ENCODE peak calls at places on chromosomes 2 and 18, in six cellular contexts. T, G, P, Y, F and J are unnamed samples.
A peak's percentile ranks its signal among the peaks of the same experiment; 100 is the strongest.

GRCh38 chr2:8539743-8540551 is 141.9 kb upstream of the ID2 start:
- DNase-seq in G (peak; percentile 74), F (no peak), T (peak; percentile 37), P (no peak), Y (peak; percentile 69), J (peak; percentile 73)

GRCh38 chr2:64525323-64525625 is 1.1 kb downstream of the AFTPH start:
- DNase-seq in T (no peak), Y (peak; percentile 11), G (no peak), P (no peak), F (no peak), J (no peak)

GRCh38 chr2:58261215-58261614 is 20.1 kb upstream of the FANCL start:
- DNase-seq in T (no peak), Y (no peak), F (no peak), G (no peak), P (no peak), J (no peak)

GRCh38 chr18:36419913-36420531 is 122.5 kb downstream of the FHOD3 start:
- DNase-seq in P (no peak), G (no peak), F (no peak), T (no peak), Y (no peak), J (no peak)

GRCh38 chr18:60675801-60676200 is 303.2 kb upstream of the MC4R start:
- DNase-seq in Y (no peak), G (no peak), T (no peak), P (no peak), F (no peak), J (no peak)

GRCh38 chr2:11568436-11568835 is 34.6 kb downstream of the GREB1 start:
- DNase-seq in F (no peak), P (peak; percentile 18), G (peak; percentile 32), T (no peak), Y (no peak), J (peak; percentile 24)

GRCh38 chr2:233705911-233706506 is 6.7 kb upstream of the UGT1A5 start:
- DNase-seq in F (no peak), Y (peak; percentile 52), T (no peak), P (peak; percentile 79), G (no peak), J (peak; percentile 53)

GRCh38 chr2:204019572-204020501 is 83.3 kb downstream of the ICOS start:
- DNase-seq in F (no peak), G (no peak), T (no peak), Y (no peak), P (no peak), J (no peak)

GRCh38 chr18:32868424-32868823 is 95.6 kb upstream of the KLHL14 start:
- DNase-seq in Y (no peak), P (no peak), T (no peak), G (no peak), F (no peak), J (no peak)

GRCh38 chr18:46338213-46338612 is 234.0 kb downstream of the HAUS1 start:
- DNase-seq in P (no peak), Y (no peak), F (no peak), T (no peak), G (peak; percentile 75), J (no peak)

GRCh38 chr2:224287533-224287932 is 114.4 kb downstream of the FAM124B start:
- DNase-seq in G (no peak), Y (no peak), P (no peak), F (no peak), T (no peak), J (no peak)

GRCh38 chr2:78780321-78780720 is 245.2 kb upstream of the REG3G start:
- DNase-seq in G (no peak), Y (no peak), T (no peak), P (no peak), F (no peak), J (no peak)

GRCh38 chr2:42401773-42402172 is 40.8 kb upstream of the COX7A2L start:
- DNase-seq in G (no peak), Y (no peak), T (no peak), P (no peak), F (no peak), J (no peak)

GRCh38 chr2:204505946-204506345 is 39.3 kb upstream of the PARD3B start:
- DNase-seq in P (no peak), F (no peak), T (no peak), G (no peak), Y (no peak), J (no peak)

GRCh38 chr2:236753611-236754010 is 184.0 kb downstream of the ACKR3 start:
- DNase-seq in P (no peak), G (no peak), F (no peak), Y (no peak), T (no peak), J (no peak)

GRCh38 chr2:46294185-46294836 is 2.9 kb upstream of the EPAS1 start:
- DNase-seq in F (peak; percentile 54), P (no peak), G (peak; percentile 81), Y (peak; percentile 47), T (peak; percentile 31), J (no peak)

DNA sequence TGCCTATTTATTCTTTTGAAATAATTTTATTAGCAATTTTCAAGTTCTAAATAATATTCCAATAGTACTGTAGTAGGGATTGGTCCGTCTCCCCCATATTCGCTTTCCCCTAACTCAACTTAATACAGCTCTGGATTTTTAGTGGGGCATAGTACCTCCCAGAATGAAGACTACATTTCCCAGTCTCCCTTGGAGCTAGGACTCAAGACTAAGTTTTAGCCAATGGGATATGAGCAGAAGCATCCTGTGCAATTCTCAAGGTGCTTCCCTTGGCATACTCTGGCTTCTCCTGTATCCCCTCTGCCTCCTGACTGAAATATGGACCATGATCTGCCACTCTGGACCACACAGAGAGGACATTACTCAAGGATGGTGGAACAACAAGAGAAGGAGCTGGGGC is 24.1 kb downstream of the ST3GAL5 start:
- DNase-seq in Y (no peak), G (no peak), F (no peak), T (no peak), P (no peak), J (no peak)
- H3K4me1 ChIP-seq in Y (no peaks in the 10 kb centered on the region), G (no peaks in the 10 kb centered on the region), F (no peaks in the 10 kb centered on the region), T (no peaks in the 10 kb centered on the region), P (peaks cover 5% of the 10 kb centered on the region), J (peaks cover 9% of the 10 kb centered on the region)

DNA sequence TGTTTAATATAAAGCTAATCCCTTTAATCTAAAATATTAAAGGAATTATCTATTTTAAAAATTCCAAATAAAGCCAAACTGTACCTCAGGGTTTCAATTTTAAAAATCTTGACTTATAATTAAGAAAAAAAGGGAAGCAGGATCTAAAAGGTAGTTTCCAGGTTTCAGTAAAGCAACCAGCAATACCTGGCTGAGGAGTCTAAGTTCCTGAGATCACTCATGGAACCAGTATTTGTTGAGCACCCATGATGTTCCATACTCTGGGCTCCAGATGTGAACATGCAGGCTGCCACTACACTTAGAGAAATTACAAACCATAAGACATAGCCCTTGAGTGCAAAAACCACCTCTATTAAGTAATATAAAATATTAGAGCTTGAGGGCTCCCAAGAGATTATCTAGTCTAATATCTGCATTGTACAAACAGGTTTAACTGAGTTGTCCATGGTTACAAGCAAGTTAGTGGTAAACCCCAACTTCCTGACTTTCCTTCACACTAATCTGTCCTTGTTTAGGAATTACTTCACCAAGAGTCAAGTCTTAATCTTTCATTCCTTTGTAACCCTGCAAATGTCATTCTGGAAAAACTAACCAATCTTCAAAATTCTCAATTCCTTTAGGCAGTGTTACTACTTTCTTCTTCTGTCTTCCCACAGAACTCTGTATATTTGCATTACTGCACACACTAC is 49.2 kb downstream of the CLASP1 start:
- DNase-seq in G (no peak), F (no peak), T (no peak), Y (no peak), P (no peak), J (no peak)
- H3K4me1 ChIP-seq in G (peaks cover 11% of the 10 kb centered on the region), F (no peaks in the 10 kb centered on the region), T (peaks cover 74% of the 10 kb centered on the region), Y (no peaks in the 10 kb centered on the region), P (peaks cover 38% of the 10 kb centered on the region), J (peaks cover 27% of the 10 kb centered on the region)

GRCh38 chr18:45102863-45103262 is 422.2 kb downstream of the SETBP1 start:
- DNase-seq in G (no peak), F (no peak), P (no peak), T (no peak), Y (no peak), J (no peak)
- H3K4me1 ChIP-seq in G (no peaks in the 10 kb centered on the region), F (no peaks in the 10 kb centered on the region), P (no peaks in the 10 kb centered on the region), T (no peaks in the 10 kb centered on the region), Y (no peaks in the 10 kb centered on the region), J (peaks cover 25% of the 10 kb centered on the region)

GRCh38 chr2:65731476-65731875 is 299.1 kb upstream of the SPRED2 start:
- DNase-seq in Y (no peak), G (no peak), F (no peak), T (no peak), P (no peak), J (no peak)
- H3K4me1 ChIP-seq in Y (no peaks in the 10 kb centered on the region), G (no peaks in the 10 kb centered on the region), F (no peaks in the 10 kb centered on the region), T (no peaks in the 10 kb centered on the region), P (no peaks in the 10 kb centered on the region), J (no peaks in the 10 kb centered on the region)

GRCh38 chr2:158502984-158503383 is 46.2 kb downstream of the PKP4 start:
- DNase-seq in T (no peak), P (no peak), G (no peak), F (no peak), Y (no peak), J (no peak)
- H3K4me1 ChIP-seq in T (peaks cover 71% of the 10 kb centered on the region), P (peaks cover 36% of the 10 kb centered on the region), G (peaks cover 2% of the 10 kb centered on the region), F (no peaks in the 10 kb centered on the region), Y (peaks cover 3% of the 10 kb centered on the region), J (peaks cover 34% of the 10 kb centered on the region)

GRCh38 chr2:159153063-159153462 is 133.4 kb downstream of the WDSUB1 start:
- DNase-seq in G (no peak), P (no peak), Y (no peak), F (no peak), T (no peak), J (no peak)
- H3K4me1 ChIP-seq in G (peaks cover 3% of the 10 kb centered on the region), P (peaks cover 35% of the 10 kb centered on the region), Y (peaks cover 66% of the 10 kb centered on the region), F (no peaks in the 10 kb centered on the region), T (peaks cover 99% of the 10 kb centered on the region), J (peaks cover 74% of the 10 kb centered on the region)

GRCh38 chr2:101817488-101817887 is 120.0 kb downstream of the MAP4K4 start:
- DNase-seq in P (no peak), Y (no peak), G (no peak), F (no peak), T (no peak), J (no peak)
- H3K4me1 ChIP-seq in P (peaks cover 17% of the 10 kb centered on the region), Y (peaks cover 12% of the 10 kb centered on the region), G (peaks cover 10% of the 10 kb centered on the region), F (no peaks in the 10 kb centered on the region), T (peaks cover 96% of the 10 kb centered on the region), J (peaks cover 38% of the 10 kb centered on the region)

DNA sequence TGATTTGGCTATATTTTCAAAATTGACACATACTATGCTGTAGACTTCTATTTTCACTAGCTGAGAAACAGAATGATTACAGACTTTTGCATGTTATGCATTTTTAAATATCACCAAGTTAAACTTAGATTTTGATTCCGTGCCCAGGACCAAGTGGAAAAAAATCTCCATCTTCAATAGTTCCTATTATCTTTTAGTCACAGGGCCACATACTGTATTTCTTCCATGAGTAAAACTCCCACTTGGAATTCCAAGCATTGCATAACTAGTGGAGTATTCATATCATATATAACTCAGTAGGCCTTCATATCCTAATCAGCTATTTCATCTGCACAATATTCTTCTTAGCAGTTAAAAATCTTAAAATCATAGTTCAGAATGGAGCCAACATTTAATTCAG is 470.9 kb downstream of the ARHGAP15 start:
- DNase-seq in Y (no peak), F (no peak), P (no peak), T (no peak), G (no peak), J (no peak)
- H3K4me1 ChIP-seq in Y (no peaks in the 10 kb centered on the region), F (no peaks in the 10 kb centered on the region), P (no peaks in the 10 kb centered on the region), T (no peaks in the 10 kb centered on the region), G (peaks cover 12% of the 10 kb centered on the region), J (no peaks in the 10 kb centered on the region)